ENCODE peak calls at places on chromosome 9, in five cellular contexts. N, A, X, S and G are unnamed samples.

GRCh38 chr9:5671711-5672353 is 42.9 kb downstream of the RIC1 start:
- ATAC-seq in N (no peak), A (peak), X (peak), S (no peak), G (no peak)

GRCh38 chr9:123201083-123201482 is 67.3 kb downstream of the STRBP start:
- ATAC-seq in N (no peak), A (no peak), X (no peak), S (no peak), G (no peak)

GRCh38 chr9:4393806-4394523 is 94.1 kb upstream of the GLIS3 start:
- ATAC-seq in N (no peak), A (no peak), X (no peak), S (no peak), G (no peak)

GRCh38 chr9:114958021-114958846 is 27.8 kb upstream of the TNFSF8 start:
- ATAC-seq in N (no peak), A (no peak), X (no peak), S (peak), G (peak)

GRCh38 chr9:89185980-89186379 is 7.4 kb upstream of the SHC3 start:
- ATAC-seq in N (no peak), A (no peak), X (peak), S (peak), G (no peak)

GRCh38 chr9:33932078-33932807 is 115.3 kb downstream of the UBE2R2 start:
- ATAC-seq in N (peak), A (no peak), X (no peak), S (no peak), G (no peak)

GRCh38 chr9:137083418-137084004 is 3.3 kb upstream of the MAN1B1 start:
- ATAC-seq in N (peak), A (no peak), X (no peak), S (no peak), G (no peak)

GRCh38 chr9:133505186-133505830 is 19.5 kb downstream of the MYMK start:
- ATAC-seq in N (no peak), A (peak), X (no peak), S (no peak), G (no peak)

GRCh38 chr9:75147638-75148037 is 59.3 kb downstream of the OSTF1 start:
- ATAC-seq in N (no peak), A (no peak), X (no peak), S (no peak), G (no peak)

DNA sequence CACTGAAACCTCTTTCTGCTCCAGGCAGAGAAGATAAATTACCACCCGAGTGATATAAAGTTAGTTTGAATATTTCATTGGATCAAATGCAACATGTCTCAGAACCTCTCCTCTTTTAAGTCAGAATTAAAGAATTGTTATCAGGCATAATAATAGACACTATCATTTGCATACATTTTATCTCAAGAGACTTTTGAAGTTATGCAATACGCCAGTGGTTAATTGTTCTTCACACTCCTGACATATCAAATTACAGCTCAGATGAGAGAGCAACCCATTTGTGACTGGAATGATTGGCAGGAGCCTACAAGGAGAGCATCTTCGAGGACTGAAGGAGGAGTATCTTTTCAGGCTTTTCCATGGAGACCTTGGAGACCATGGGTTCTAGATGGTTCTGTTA is 452.2 kb downstream of the KDM4C start:
- ATAC-seq in N (no peak), A (no peak), X (no peak), S (no peak), G (no peak)
- TF ChIP-seq EP300 in N (no peak), A (no peak), X (no peak), S (no peak), G (no peak)

DNA sequence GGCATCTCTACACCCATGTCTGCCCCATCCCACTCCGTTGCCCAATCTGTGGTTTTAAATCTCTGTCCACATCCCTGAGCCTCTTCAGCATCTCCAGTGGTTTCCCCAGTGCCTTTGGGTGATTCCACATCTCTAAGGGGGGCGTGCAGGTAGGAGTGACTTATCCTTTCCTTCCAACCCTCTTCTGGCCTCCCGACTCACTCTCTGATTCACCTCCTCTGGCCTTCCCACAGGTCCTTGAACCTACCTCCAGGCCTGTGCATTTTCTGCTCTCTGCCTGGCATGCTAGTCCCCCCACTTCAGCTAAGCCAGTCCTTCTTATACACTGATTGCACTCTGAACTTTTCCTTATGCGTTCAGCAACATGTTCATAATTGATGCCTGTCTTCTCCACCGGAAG is 99.0 kb downstream of the RALGPS1 start:
- ATAC-seq in N (no peak), A (no peak), X (no peak), S (no peak), G (no peak)
- TF ChIP-seq CTCF in N (no peak), A (no peak), X (no peak), S (no peak), G (no peak)

GRCh38 chr9:92669890-92670708 is at the start of gene IPPK:
- ATAC-seq in N (peak), A (peak), X (peak), S (peak), G (peak)
- TF ChIP-seq EP300 in N (no peak), A (no peak), X (no peak), S (peak), G (no peak)

DNA sequence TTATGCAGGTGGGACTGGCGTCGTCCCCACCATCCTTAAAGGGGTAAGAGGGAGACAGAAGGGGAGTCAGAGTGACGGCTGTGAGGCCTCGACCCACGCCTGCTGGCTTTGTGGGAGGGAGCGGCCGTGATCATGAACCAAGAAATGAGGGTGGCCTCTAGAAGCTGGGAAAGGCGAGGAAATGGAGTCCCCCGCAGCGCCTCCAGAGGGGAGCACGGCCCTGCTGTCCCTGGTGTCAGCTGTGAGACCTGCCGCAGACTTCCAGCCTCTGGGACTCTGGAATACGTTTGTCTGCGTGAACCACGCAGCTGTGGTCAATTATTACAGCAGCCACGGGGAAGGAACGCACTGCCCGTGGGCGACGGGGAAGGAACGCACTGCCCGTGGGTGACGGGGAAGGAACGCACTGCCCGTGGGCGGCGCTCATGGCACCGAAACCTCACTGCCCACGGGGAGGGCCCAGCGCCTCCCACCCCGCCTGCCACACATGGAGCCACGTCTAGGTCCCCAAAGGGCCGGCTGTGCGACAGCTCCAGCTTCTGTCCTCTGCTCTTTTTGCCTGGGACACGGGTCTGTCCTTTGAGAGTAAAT is 108.8 kb upstream of the RAPGEF1 start:
- ATAC-seq in N (no peak), A (no peak), X (no peak), S (no peak), G (no peak)
- TF ChIP-seq CTCF in N (no peak), A (no peak), X (no peak), S (no peak), G (no peak)

GRCh38 chr9:110189001-110189400 is 19.0 kb downstream of the C9orf152 start:
- ATAC-seq in N (peak), A (no peak), X (peak), S (peak), G (peak)
- TF ChIP-seq EP300 in N (no peak), A (no peak), X (no peak), S (peak), G (no peak)

GRCh38 chr9:71769175-71770165 is 1.2 kb upstream of the CEMIP2 start:
- ATAC-seq in N (peak), A (peak), X (peak), S (peak), G (peak)
- TF ChIP-seq CTCF in N (peak), A (no peak), X (peak), S (peak), G (no peak)

DNA sequence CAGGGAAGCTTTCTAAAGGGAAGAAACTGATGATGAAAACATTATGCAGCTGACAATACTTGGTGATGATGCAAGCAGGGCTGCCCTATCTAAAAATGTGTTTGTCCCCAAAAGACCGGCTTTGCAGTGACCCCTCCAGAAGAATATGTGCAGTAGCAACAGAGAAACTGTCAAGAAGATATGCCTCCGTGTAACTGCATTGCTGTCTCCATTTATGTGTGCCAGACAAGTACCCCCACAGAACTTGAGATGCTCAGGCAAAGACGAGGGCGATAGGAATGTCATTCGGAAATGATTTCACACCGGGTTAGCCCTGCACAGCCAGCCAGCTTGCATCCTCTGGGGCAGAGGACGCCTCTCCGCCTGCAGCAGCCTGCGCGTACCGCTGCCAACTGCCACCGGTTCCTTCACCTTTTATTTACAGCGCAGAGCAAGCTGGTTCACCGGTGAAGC is 2.1 kb downstream of the GABBR2 start:
- ATAC-seq in N (no peak), A (no peak), X (no peak), S (no peak), G (no peak)
- TF ChIP-seq EP300 in N (no peak), A (no peak), X (no peak), S (no peak), G (no peak)